ENCODE peak calls at places on chromosomes 4 and X, in eight cellular contexts. One of them, this sample, is unnamed.

GRCh38 chr4:123940604-123941003 is 544.0 kb downstream of the SPRY1 start:
- DNase-seq in activated CD4-positive, alpha-beta T cell treated with anti-CD3 and anti-CD28 coated beads, Interleukin-2, amount 10 ng/mL, durations not matched to agents 7 days and 5 days: no peak
- DNase-seq in hypothalamus: no peak
- DNase-seq in ovary: no peak
- DNase-seq in NCI-H748 treated with DMSO at 0.1 percent for 48 hours: no peak
- DNase-seq in neuronal stem cell: no peak
- DNase-seq in COR-L47: no peak
- DNase-seq in AG10803: no peak
- DNase-seq in this sample: no peak

GRCh38 chr4:16205298-16206164 is 20.7 kb downstream of the TAPT1 start:
- DNase-seq in activated CD4-positive, alpha-beta T cell treated with anti-CD3 and anti-CD28 coated beads, Interleukin-2, amount 10 ng/mL, durations not matched to agents 7 days and 5 days: no peak
- DNase-seq in hypothalamus: no peak
- DNase-seq in ovary: no peak
- DNase-seq in NCI-H748 treated with DMSO at 0.1 percent for 48 hours: peak
- DNase-seq in neuronal stem cell: no peak
- DNase-seq in COR-L47: peak
- DNase-seq in AG10803: peak
- DNase-seq in this sample: peak

GRCh38 chrX:99887918-99888317 is 522.2 kb downstream of the PCDH19 start:
- DNase-seq in activated CD4-positive, alpha-beta T cell treated with anti-CD3 and anti-CD28 coated beads, Interleukin-2, amount 10 ng/mL, durations not matched to agents 7 days and 5 days: no peak
- DNase-seq in hypothalamus: no peak
- DNase-seq in ovary: no peak
- DNase-seq in NCI-H748 treated with DMSO at 0.1 percent for 48 hours: no peak
- DNase-seq in neuronal stem cell: no peak
- DNase-seq in COR-L47: no peak
- DNase-seq in AG10803: no peak
- DNase-seq in this sample: no peak

GRCh38 chrX:131741103-131741581 is 197.3 kb downstream of the OR13H1 start:
- DNase-seq in activated CD4-positive, alpha-beta T cell treated with anti-CD3 and anti-CD28 coated beads, Interleukin-2, amount 10 ng/mL, durations not matched to agents 7 days and 5 days: no peak
- DNase-seq in hypothalamus: peak
- DNase-seq in ovary: peak
- DNase-seq in NCI-H748 treated with DMSO at 0.1 percent for 48 hours: no peak
- DNase-seq in neuronal stem cell: no peak
- DNase-seq in COR-L47: no peak
- DNase-seq in AG10803: no peak
- DNase-seq in this sample: peak

GRCh38 chrX:46912673-46913491 is 661 bp downstream of the JADE3 start:
- DNase-seq in activated CD4-positive, alpha-beta T cell treated with anti-CD3 and anti-CD28 coated beads, Interleukin-2, amount 10 ng/mL, durations not matched to agents 7 days and 5 days: peak
- DNase-seq in hypothalamus: no peak
- DNase-seq in ovary: peak
- DNase-seq in NCI-H748 treated with DMSO at 0.1 percent for 48 hours: no peak
- DNase-seq in neuronal stem cell: peak
- DNase-seq in COR-L47: peak
- DNase-seq in AG10803: peak
- DNase-seq in this sample: peak

GRCh38 chr4:42331914-42332368 is 65.3 kb upstream of the SHISA3 start:
- DNase-seq in activated CD4-positive, alpha-beta T cell treated with anti-CD3 and anti-CD28 coated beads, Interleukin-2, amount 10 ng/mL, durations not matched to agents 7 days and 5 days: no peak
- DNase-seq in hypothalamus: no peak
- DNase-seq in ovary: no peak
- DNase-seq in NCI-H748 treated with DMSO at 0.1 percent for 48 hours: no peak
- DNase-seq in neuronal stem cell: no peak
- DNase-seq in COR-L47: no peak
- DNase-seq in AG10803: no peak
- DNase-seq in this sample: no peak

GRCh38 chr4:145098675-145099037 is 545 bp downstream of the ABCE1 start:
- DNase-seq in activated CD4-positive, alpha-beta T cell treated with anti-CD3 and anti-CD28 coated beads, Interleukin-2, amount 10 ng/mL, durations not matched to agents 7 days and 5 days: peak
- DNase-seq in hypothalamus: peak
- DNase-seq in ovary: no peak
- DNase-seq in NCI-H748 treated with DMSO at 0.1 percent for 48 hours: no peak
- DNase-seq in neuronal stem cell: no peak
- DNase-seq in COR-L47: peak
- DNase-seq in AG10803: peak
- DNase-seq in this sample: peak

GRCh38 chr4:11149612-11150259 is 279.0 kb downstream of the HS3ST1 start:
- DNase-seq in activated CD4-positive, alpha-beta T cell treated with anti-CD3 and anti-CD28 coated beads, Interleukin-2, amount 10 ng/mL, durations not matched to agents 7 days and 5 days: no peak
- DNase-seq in hypothalamus: no peak
- DNase-seq in ovary: no peak
- DNase-seq in NCI-H748 treated with DMSO at 0.1 percent for 48 hours: peak
- DNase-seq in neuronal stem cell: no peak
- DNase-seq in COR-L47: no peak
- DNase-seq in AG10803: no peak
- DNase-seq in this sample: no peak

GRCh38 chr4:88967883-88968316 is 89.1 kb downstream of the FAM13A start:
- DNase-seq in activated CD4-positive, alpha-beta T cell treated with anti-CD3 and anti-CD28 coated beads, Interleukin-2, amount 10 ng/mL, durations not matched to agents 7 days and 5 days: no peak
- DNase-seq in hypothalamus: no peak
- DNase-seq in ovary: no peak
- DNase-seq in NCI-H748 treated with DMSO at 0.1 percent for 48 hours: peak
- DNase-seq in neuronal stem cell: no peak
- DNase-seq in COR-L47: peak
- DNase-seq in AG10803: no peak
- DNase-seq in this sample: no peak

GRCh38 chr4:32768664-32769389 is 2048.7 kb downstream of the PCDH7 start:
- DNase-seq in activated CD4-positive, alpha-beta T cell treated with anti-CD3 and anti-CD28 coated beads, Interleukin-2, amount 10 ng/mL, durations not matched to agents 7 days and 5 days: no peak
- DNase-seq in hypothalamus: no peak
- DNase-seq in ovary: no peak
- DNase-seq in NCI-H748 treated with DMSO at 0.1 percent for 48 hours: no peak
- DNase-seq in neuronal stem cell: no peak
- DNase-seq in COR-L47: no peak
- DNase-seq in AG10803: no peak
- DNase-seq in this sample: no peak

GRCh38 chr4:74669702-74670101 is 124.6 kb downstream of the BTC start:
- DNase-seq in activated CD4-positive, alpha-beta T cell treated with anti-CD3 and anti-CD28 coated beads, Interleukin-2, amount 10 ng/mL, durations not matched to agents 7 days and 5 days: no peak
- DNase-seq in hypothalamus: no peak
- DNase-seq in ovary: no peak
- DNase-seq in NCI-H748 treated with DMSO at 0.1 percent for 48 hours: no peak
- DNase-seq in neuronal stem cell: no peak
- DNase-seq in COR-L47: no peak
- DNase-seq in AG10803: no peak
- DNase-seq in this sample: no peak

GRCh38 chrX:133314297-133314696 is 96.1 kb upstream of the TFDP3 start:
- DNase-seq in activated CD4-positive, alpha-beta T cell treated with anti-CD3 and anti-CD28 coated beads, Interleukin-2, amount 10 ng/mL, durations not matched to agents 7 days and 5 days: no peak
- DNase-seq in hypothalamus: no peak
- DNase-seq in ovary: no peak
- DNase-seq in NCI-H748 treated with DMSO at 0.1 percent for 48 hours: no peak
- DNase-seq in neuronal stem cell: no peak
- DNase-seq in COR-L47: no peak
- DNase-seq in AG10803: no peak
- DNase-seq in this sample: no peak

GRCh38 chrX:81304545-81304944 is 102.6 kb downstream of the SH3BGRL start:
- DNase-seq in activated CD4-positive, alpha-beta T cell treated with anti-CD3 and anti-CD28 coated beads, Interleukin-2, amount 10 ng/mL, durations not matched to agents 7 days and 5 days: no peak
- DNase-seq in hypothalamus: no peak
- DNase-seq in ovary: no peak
- DNase-seq in NCI-H748 treated with DMSO at 0.1 percent for 48 hours: no peak
- DNase-seq in neuronal stem cell: no peak
- DNase-seq in COR-L47: no peak
- DNase-seq in AG10803: no peak
- DNase-seq in this sample: no peak

GRCh38 chrX:78710146-78710545 is 37.4 kb upstream of the LPAR4 start:
- DNase-seq in activated CD4-positive, alpha-beta T cell treated with anti-CD3 and anti-CD28 coated beads, Interleukin-2, amount 10 ng/mL, durations not matched to agents 7 days and 5 days: no peak
- DNase-seq in hypothalamus: no peak
- DNase-seq in ovary: no peak
- DNase-seq in NCI-H748 treated with DMSO at 0.1 percent for 48 hours: no peak
- DNase-seq in neuronal stem cell: no peak
- DNase-seq in COR-L47: no peak
- DNase-seq in AG10803: peak
- DNase-seq in this sample: no peak

GRCh38 chr4:22237155-22237751 is 278.6 kb downstream of the ADGRA3 start:
- DNase-seq in activated CD4-positive, alpha-beta T cell treated with anti-CD3 and anti-CD28 coated beads, Interleukin-2, amount 10 ng/mL, durations not matched to agents 7 days and 5 days: peak
- DNase-seq in hypothalamus: no peak
- DNase-seq in ovary: no peak
- DNase-seq in NCI-H748 treated with DMSO at 0.1 percent for 48 hours: peak
- DNase-seq in neuronal stem cell: no peak
- DNase-seq in COR-L47: peak
- DNase-seq in AG10803: no peak
- DNase-seq in this sample: no peak

GRCh38 chrX:70196961-70197805 is 19.9 kb downstream of the DGAT2L6 start:
- DNase-seq in activated CD4-positive, alpha-beta T cell treated with anti-CD3 and anti-CD28 coated beads, Interleukin-2, amount 10 ng/mL, durations not matched to agents 7 days and 5 days: peak
- DNase-seq in hypothalamus: no peak
- DNase-seq in ovary: peak
- DNase-seq in NCI-H748 treated with DMSO at 0.1 percent for 48 hours: peak
- DNase-seq in neuronal stem cell: peak
- DNase-seq in COR-L47: peak
- DNase-seq in AG10803: peak
- DNase-seq in this sample: peak

GRCh38 chr4:89438102-89438831 is 130.7 kb upstream of the GPRIN3 start:
- DNase-seq in activated CD4-positive, alpha-beta T cell treated with anti-CD3 and anti-CD28 coated beads, Interleukin-2, amount 10 ng/mL, durations not matched to agents 7 days and 5 days: peak
- DNase-seq in hypothalamus: no peak
- DNase-seq in ovary: no peak
- DNase-seq in NCI-H748 treated with DMSO at 0.1 percent for 48 hours: no peak
- DNase-seq in neuronal stem cell: no peak
- DNase-seq in COR-L47: no peak
- DNase-seq in AG10803: peak
- DNase-seq in this sample: peak

GRCh38 chr4:79862842-79863241 is 210.2 kb downstream of the ANTXR2 start:
- DNase-seq in activated CD4-positive, alpha-beta T cell treated with anti-CD3 and anti-CD28 coated beads, Interleukin-2, amount 10 ng/mL, durations not matched to agents 7 days and 5 days: no peak
- DNase-seq in hypothalamus: no peak
- DNase-seq in ovary: no peak
- DNase-seq in NCI-H748 treated with DMSO at 0.1 percent for 48 hours: no peak
- DNase-seq in neuronal stem cell: no peak
- DNase-seq in COR-L47: no peak
- DNase-seq in AG10803: no peak
- DNase-seq in this sample: no peak

GRCh38 chrX:133185938-133186337 is 32.2 kb downstream of the TFDP3 start:
- DNase-seq in activated CD4-positive, alpha-beta T cell treated with anti-CD3 and anti-CD28 coated beads, Interleukin-2, amount 10 ng/mL, durations not matched to agents 7 days and 5 days: no peak
- DNase-seq in hypothalamus: no peak
- DNase-seq in ovary: no peak
- DNase-seq in NCI-H748 treated with DMSO at 0.1 percent for 48 hours: no peak
- DNase-seq in neuronal stem cell: no peak
- DNase-seq in COR-L47: no peak
- DNase-seq in AG10803: no peak
- DNase-seq in this sample: no peak

GRCh38 chr4:39814403-39815185 is 116.7 kb downstream of the UBE2K start:
- DNase-seq in activated CD4-positive, alpha-beta T cell treated with anti-CD3 and anti-CD28 coated beads, Interleukin-2, amount 10 ng/mL, durations not matched to agents 7 days and 5 days: peak
- DNase-seq in hypothalamus: no peak
- DNase-seq in ovary: no peak
- DNase-seq in NCI-H748 treated with DMSO at 0.1 percent for 48 hours: no peak
- DNase-seq in neuronal stem cell: no peak
- DNase-seq in COR-L47: no peak
- DNase-seq in AG10803: peak
- DNase-seq in this sample: peak

GRCh38 chr4:108058685-108059440 is 69.2 kb downstream of the HADH start:
- DNase-seq in activated CD4-positive, alpha-beta T cell treated with anti-CD3 and anti-CD28 coated beads, Interleukin-2, amount 10 ng/mL, durations not matched to agents 7 days and 5 days: no peak
- DNase-seq in hypothalamus: no peak
- DNase-seq in ovary: no peak
- DNase-seq in NCI-H748 treated with DMSO at 0.1 percent for 48 hours: peak
- DNase-seq in neuronal stem cell: no peak
- DNase-seq in COR-L47: peak
- DNase-seq in AG10803: peak
- DNase-seq in this sample: peak

GRCh38 chr4:102533348-102533747 is 32.2 kb downstream of the NFKB1 start:
- DNase-seq in activated CD4-positive, alpha-beta T cell treated with anti-CD3 and anti-CD28 coated beads, Interleukin-2, amount 10 ng/mL, durations not matched to agents 7 days and 5 days: no peak
- DNase-seq in hypothalamus: no peak
- DNase-seq in ovary: no peak
- DNase-seq in NCI-H748 treated with DMSO at 0.1 percent for 48 hours: no peak
- DNase-seq in neuronal stem cell: no peak
- DNase-seq in COR-L47: no peak
- DNase-seq in AG10803: no peak
- DNase-seq in this sample: no peak

GRCh38 chr4:4642201-4643025 is 100.6 kb upstream of the STX18 start:
- DNase-seq in activated CD4-positive, alpha-beta T cell treated with anti-CD3 and anti-CD28 coated beads, Interleukin-2, amount 10 ng/mL, durations not matched to agents 7 days and 5 days: no peak
- DNase-seq in hypothalamus: no peak
- DNase-seq in ovary: no peak
- DNase-seq in NCI-H748 treated with DMSO at 0.1 percent for 48 hours: no peak
- DNase-seq in neuronal stem cell: no peak
- DNase-seq in COR-L47: no peak
- DNase-seq in AG10803: no peak
- DNase-seq in this sample: no peak

GRCh38 chrX:18424482-18425198 is 768 bp upstream of the CDKL5 start:
- DNase-seq in activated CD4-positive, alpha-beta T cell treated with anti-CD3 and anti-CD28 coated beads, Interleukin-2, amount 10 ng/mL, durations not matched to agents 7 days and 5 days: peak
- DNase-seq in hypothalamus: peak
- DNase-seq in ovary: peak
- DNase-seq in NCI-H748 treated with DMSO at 0.1 percent for 48 hours: peak
- DNase-seq in neuronal stem cell: no peak
- DNase-seq in COR-L47: no peak
- DNase-seq in AG10803: peak
- DNase-seq in this sample: no peak

GRCh38 chr4:113976937-113977855 is 2.3 kb downstream of the ARSJ start:
- DNase-seq in activated CD4-positive, alpha-beta T cell treated with anti-CD3 and anti-CD28 coated beads, Interleukin-2, amount 10 ng/mL, durations not matched to agents 7 days and 5 days: no peak
- DNase-seq in hypothalamus: no peak
- DNase-seq in ovary: no peak
- DNase-seq in NCI-H748 treated with DMSO at 0.1 percent for 48 hours: no peak
- DNase-seq in neuronal stem cell: no peak
- DNase-seq in COR-L47: no peak
- DNase-seq in AG10803: no peak
- DNase-seq in this sample: no peak

GRCh38 chrX:12973561-12974216 is 1.2 kb upstream of the TMSB4X start:
- DNase-seq in activated CD4-positive, alpha-beta T cell treated with anti-CD3 and anti-CD28 coated beads, Interleukin-2, amount 10 ng/mL, durations not matched to agents 7 days and 5 days: peak
- DNase-seq in hypothalamus: no peak
- DNase-seq in ovary: peak
- DNase-seq in NCI-H748 treated with DMSO at 0.1 percent for 48 hours: no peak
- DNase-seq in neuronal stem cell: no peak
- DNase-seq in COR-L47: no peak
- DNase-seq in AG10803: no peak
- DNase-seq in this sample: no peak

GRCh38 chrX:28189011-28189410 is 207.8 kb upstream of the DCAF8L1 start:
- DNase-seq in activated CD4-positive, alpha-beta T cell treated with anti-CD3 and anti-CD28 coated beads, Interleukin-2, amount 10 ng/mL, durations not matched to agents 7 days and 5 days: no peak
- DNase-seq in hypothalamus: no peak
- DNase-seq in ovary: no peak
- DNase-seq in NCI-H748 treated with DMSO at 0.1 percent for 48 hours: no peak
- DNase-seq in neuronal stem cell: no peak
- DNase-seq in COR-L47: no peak
- DNase-seq in AG10803: no peak
- DNase-seq in this sample: no peak

GRCh38 chr4:4271912-4272311 is 18.0 kb downstream of the LYAR start:
- DNase-seq in activated CD4-positive, alpha-beta T cell treated with anti-CD3 and anti-CD28 coated beads, Interleukin-2, amount 10 ng/mL, durations not matched to agents 7 days and 5 days: no peak
- DNase-seq in hypothalamus: no peak
- DNase-seq in ovary: no peak
- DNase-seq in NCI-H748 treated with DMSO at 0.1 percent for 48 hours: no peak
- DNase-seq in neuronal stem cell: no peak
- DNase-seq in COR-L47: no peak
- DNase-seq in AG10803: peak
- DNase-seq in this sample: no peak

GRCh38 chrX:115339441-115340025 is 50.0 kb downstream of the LUZP4 start:
- DNase-seq in activated CD4-positive, alpha-beta T cell treated with anti-CD3 and anti-CD28 coated beads, Interleukin-2, amount 10 ng/mL, durations not matched to agents 7 days and 5 days: no peak
- DNase-seq in hypothalamus: no peak
- DNase-seq in ovary: no peak
- DNase-seq in NCI-H748 treated with DMSO at 0.1 percent for 48 hours: no peak
- DNase-seq in neuronal stem cell: no peak
- DNase-seq in COR-L47: no peak
- DNase-seq in AG10803: peak
- DNase-seq in this sample: no peak

GRCh38 chrX:103276581-103277002 is at the start of gene TCEAL5:
- DNase-seq in activated CD4-positive, alpha-beta T cell treated with anti-CD3 and anti-CD28 coated beads, Interleukin-2, amount 10 ng/mL, durations not matched to agents 7 days and 5 days: no peak
- DNase-seq in hypothalamus: no peak
- DNase-seq in ovary: peak
- DNase-seq in NCI-H748 treated with DMSO at 0.1 percent for 48 hours: no peak
- DNase-seq in neuronal stem cell: no peak
- DNase-seq in COR-L47: peak
- DNase-seq in AG10803: no peak
- DNase-seq in this sample: no peak

GRCh38 chrX:73850124-73851013 is 287.4 kb downstream of the CHIC1 start:
- DNase-seq in activated CD4-positive, alpha-beta T cell treated with anti-CD3 and anti-CD28 coated beads, Interleukin-2, amount 10 ng/mL, durations not matched to agents 7 days and 5 days: no peak
- DNase-seq in hypothalamus: no peak
- DNase-seq in ovary: peak
- DNase-seq in NCI-H748 treated with DMSO at 0.1 percent for 48 hours: no peak
- DNase-seq in neuronal stem cell: no peak
- DNase-seq in COR-L47: no peak
- DNase-seq in AG10803: peak
- DNase-seq in this sample: peak

GRCh38 chr4:38101563-38101962 is 141.4 kb downstream of the PTTG2 start:
- DNase-seq in activated CD4-positive, alpha-beta T cell treated with anti-CD3 and anti-CD28 coated beads, Interleukin-2, amount 10 ng/mL, durations not matched to agents 7 days and 5 days: no peak
- DNase-seq in hypothalamus: no peak
- DNase-seq in ovary: no peak
- DNase-seq in NCI-H748 treated with DMSO at 0.1 percent for 48 hours: no peak
- DNase-seq in neuronal stem cell: no peak
- DNase-seq in COR-L47: no peak
- DNase-seq in AG10803: peak
- DNase-seq in this sample: peak

GRCh38 chr4:44150091-44150576 is 298.5 kb downstream of the KCTD8 start:
- DNase-seq in activated CD4-positive, alpha-beta T cell treated with anti-CD3 and anti-CD28 coated beads, Interleukin-2, amount 10 ng/mL, durations not matched to agents 7 days and 5 days: no peak
- DNase-seq in hypothalamus: no peak
- DNase-seq in ovary: no peak
- DNase-seq in NCI-H748 treated with DMSO at 0.1 percent for 48 hours: no peak
- DNase-seq in neuronal stem cell: no peak
- DNase-seq in COR-L47: no peak
- DNase-seq in AG10803: no peak
- DNase-seq in this sample: no peak

GRCh38 chrX:24774650-24775049 is 80.9 kb downstream of the POLA1 start:
- DNase-seq in activated CD4-positive, alpha-beta T cell treated with anti-CD3 and anti-CD28 coated beads, Interleukin-2, amount 10 ng/mL, durations not matched to agents 7 days and 5 days: no peak
- DNase-seq in hypothalamus: no peak
- DNase-seq in ovary: no peak
- DNase-seq in NCI-H748 treated with DMSO at 0.1 percent for 48 hours: no peak
- DNase-seq in neuronal stem cell: no peak
- DNase-seq in COR-L47: no peak
- DNase-seq in AG10803: no peak
- DNase-seq in this sample: no peak